ENCODE peak calls at places on chromosome 21, in eight cellular contexts. I is neural progenitor cell, Z is AG04450, P is coronary artery, F is ovary, W is gastrocnemius medialis, R is cardiac muscle cell, T is stomach. C is an unnamed sample.

GRCh38 chr21:17454315-17455027 is 58.4 kb upstream of the CXADR start:
- DNase-seq in Z (peak), P (no peak), R (peak), F (peak), T (no peak), W (peak), I (peak), C (peak)

GRCh38 chr21:29217818-29218252 is 80.9 kb upstream of the BACH1 start:
- DNase-seq in R (no peak), W (no peak), T (no peak), F (no peak), P (no peak), I (no peak), Z (peak), C (no peak)

GRCh38 chr21:29800051-29800450 is 139.7 kb downstream of the GRIK1 start:
- DNase-seq in F (no peak), I (no peak), W (no peak), R (no peak), T (no peak), Z (no peak), P (no peak), C (no peak)

GRCh38 chr21:45818276-45818903 is 163.2 kb upstream of the COL6A1 start:
- DNase-seq in F (no peak), R (no peak), T (no peak), P (no peak), Z (peak), I (no peak), W (no peak), C (no peak)

GRCh38 chr21:36727886-36728285 is 29.0 kb downstream of the SIM2 start:
- DNase-seq in R (no peak), I (peak), T (peak), Z (no peak), W (no peak), P (peak), F (no peak), C (no peak)

GRCh38 chr21:32524010-32524719 is 61.2 kb downstream of the TCP10L start:
- DNase-seq in P (no peak), F (no peak), W (no peak), T (no peak), I (peak), R (no peak), Z (no peak), C (peak)

GRCh38 chr21:29710498-29710897 is 229.3 kb downstream of the GRIK1 start:
- DNase-seq in P (no peak), Z (no peak), W (no peak), R (no peak), F (no peak), I (no peak), T (no peak), C (no peak)

GRCh38 chr21:32368386-32368785 is 24.4 kb downstream of the URB1 start:
- DNase-seq in T (no peak), R (no peak), F (no peak), P (no peak), W (no peak), I (no peak), Z (no peak), C (no peak)

GRCh38 chr21:18147678-18148077 is 97.0 kb upstream of the CHODL start:
- DNase-seq in T (no peak), P (no peak), W (no peak), R (peak), Z (no peak), I (no peak), F (no peak), C (no peak)

GRCh38 chr21:35020902-35021301 is 28.2 kb downstream of the RUNX1 start:
- DNase-seq in T (no peak), Z (no peak), W (no peak), R (no peak), P (peak), I (no peak), F (no peak), C (no peak)

GRCh38 chr21:43025636-43026180 is 49.9 kb downstream of the CBS start:
- DNase-seq in W (no peak), P (no peak), F (no peak), I (peak), R (no peak), Z (peak), T (no peak), C (no peak)

GRCh38 chr21:21971384-21971783 is 973.2 kb downstream of the NCAM2 start:
- DNase-seq in W (no peak), P (no peak), R (no peak), T (no peak), I (no peak), Z (no peak), F (no peak), C (no peak)

GRCh38 chr21:46393451-46393940 is 65.2 kb upstream of the DIP2A start:
- DNase-seq in T (no peak), P (no peak), W (no peak), R (no peak), F (peak), I (no peak), Z (no peak), C (peak)

GRCh38 chr21:46318464-46318845 is 5.2 kb downstream of the C21orf58 start:
- DNase-seq in I (no peak), T (no peak), Z (no peak), P (no peak), R (no peak), F (no peak), W (no peak), C (no peak)

GRCh38 chr21:21612446-21612845 is 614.2 kb downstream of the NCAM2 start:
- DNase-seq in T (no peak), P (no peak), W (no peak), I (peak), Z (peak), F (no peak), R (no peak), C (no peak)

GRCh38 chr21:36548866-36549265 is 68.9 kb upstream of the CLDN14 start:
- DNase-seq in I (no peak), Z (no peak), P (no peak), T (no peak), W (no peak), R (no peak), F (no peak), C (no peak)

GRCh38 chr21:30518876-30519275 is 16.9 kb upstream of the KRTAP19-5 start:
- DNase-seq in W (no peak), Z (no peak), T (no peak), R (no peak), F (no peak), P (no peak), I (no peak), C (no peak)

GRCh38 chr21:35198004-35198403 is 148.9 kb upstream of the RUNX1 start:
- DNase-seq in Z (peak), R (no peak), I (no peak), F (no peak), T (no peak), P (no peak), W (no peak), C (no peak)

GRCh38 chr21:37153193-37153934 is 80.3 kb downstream of the TTC3 start:
- DNase-seq in T (no peak), W (no peak), Z (no peak), P (no peak), F (peak), I (no peak), R (no peak), C (peak)

GRCh38 chr21:39051561-39051949 is 131.7 kb downstream of the PSMG1 start:
- DNase-seq in I (no peak), T (no peak), R (no peak), Z (no peak), P (no peak), F (no peak), W (no peak), C (no peak)

GRCh38 chr21:15243356-15243755 is 178.6 kb upstream of the NRIP1 start:
- DNase-seq in W (no peak), P (no peak), T (no peak), F (no peak), I (no peak), Z (no peak), R (no peak), C (no peak)

GRCh38 chr21:15242906-15243305 is 178.1 kb upstream of the NRIP1 start:
- DNase-seq in F (no peak), R (no peak), I (no peak), W (no peak), P (no peak), Z (no peak), T (no peak), C (no peak)

GRCh38 chr21:15247613-15248012 is 182.8 kb upstream of the NRIP1 start:
- DNase-seq in T (no peak), Z (no peak), W (no peak), F (no peak), I (no peak), R (no peak), P (no peak), C (no peak)

GRCh38 chr21:15240846-15241245 is 176.0 kb upstream of the NRIP1 start:
- DNase-seq in Z (no peak), R (no peak), T (no peak), P (no peak), F (no peak), I (no peak), W (no peak), C (no peak)

DNA sequence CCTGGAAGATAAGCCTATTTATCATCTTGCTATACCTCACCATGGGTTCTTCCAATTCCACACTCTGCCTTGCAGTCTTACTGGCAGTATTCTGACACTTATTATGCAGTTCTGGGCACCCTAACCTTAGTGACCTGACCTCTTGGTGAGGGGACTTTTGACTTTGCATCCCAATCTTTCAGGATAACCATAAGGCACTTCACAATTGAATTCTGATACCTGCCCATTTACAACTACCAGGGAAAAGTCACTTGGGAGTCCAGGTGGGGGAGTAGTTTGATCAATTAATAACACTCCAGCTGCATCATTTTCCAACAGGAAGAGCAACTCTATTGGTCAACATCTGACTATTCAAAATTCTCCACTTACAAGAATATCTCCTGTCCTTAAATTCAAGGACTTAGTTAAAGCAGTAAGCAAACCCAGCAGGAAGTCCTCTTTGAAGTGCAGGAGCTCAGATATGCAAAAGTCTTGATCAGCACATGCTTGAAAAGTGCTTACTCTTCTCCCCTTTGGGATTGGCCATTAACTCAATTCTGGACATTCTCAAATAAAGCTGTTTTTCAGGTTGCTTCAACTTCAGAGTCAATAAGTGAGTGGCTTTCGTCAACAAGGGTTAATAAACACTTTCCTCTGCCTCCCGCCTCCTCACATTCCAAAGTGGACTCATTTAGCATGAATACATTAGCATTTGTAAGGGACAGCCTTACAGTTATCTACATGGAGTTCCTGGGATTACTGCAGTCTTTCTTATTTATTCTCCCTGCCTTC is 177.4 kb upstream of the NRIP1 start:
- DNase-seq in F (no peak), P (no peak), T (no peak), Z (no peak), I (peak), W (no peak), R (no peak), C (no peak)
- TF ChIP-seq CTCF in F (no peak), P (no peak), T (no peak), Z (no peak), I (no peak), W (no peak), R (no peak), C (no peak)

DNA sequence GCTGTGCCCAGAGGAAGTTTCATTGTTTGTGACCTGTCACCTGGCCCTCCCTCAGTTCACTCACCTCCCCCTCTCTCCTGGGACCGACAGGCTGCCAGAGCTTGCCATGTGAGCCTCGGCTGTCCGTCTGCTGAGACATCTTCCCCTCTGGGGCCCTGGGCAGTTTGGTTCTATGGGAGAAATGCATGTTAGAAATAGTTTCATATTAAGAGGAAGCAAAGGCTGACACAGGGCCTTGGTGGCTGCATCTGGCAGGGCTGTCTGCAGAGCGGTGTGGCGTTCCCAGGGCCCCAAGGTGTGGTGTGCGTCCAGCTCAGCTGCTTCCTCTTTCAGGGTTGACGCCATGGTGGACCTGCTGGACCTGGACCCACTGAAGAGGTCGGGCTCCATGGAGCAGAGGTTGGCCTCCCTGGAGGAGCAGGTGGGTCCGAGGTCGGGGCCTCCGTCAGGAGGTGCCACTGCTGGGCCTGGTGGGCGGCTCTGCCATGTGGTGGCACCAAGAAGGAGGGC is 31.9 kb upstream of the LRRC3 start:
- DNase-seq in W (no peak), I (no peak), T (no peak), Z (no peak), R (no peak), F (no peak), P (no peak), C (no peak)
- H3K4me3 ChIP-seq in W (no peak), I (no peak), T (no peak), Z (no peak), R (no peak), F (no peak), P (no peak), C (no peak)

GRCh38 chr21:27424601-27425000 is 457.7 kb upstream of the ADAMTS5 start:
- DNase-seq in Z (no peak), I (no peak), W (no peak), T (no peak), P (no peak), F (no peak), R (no peak), C (no peak)

GRCh38 chr21:27423906-27424595 is 457.2 kb upstream of the ADAMTS5 start:
- DNase-seq in T (no peak), Z (peak), W (no peak), I (no peak), R (no peak), P (no peak), F (no peak), C (no peak)

GRCh38 chr21:27421654-27422053 is 454.8 kb upstream of the ADAMTS5 start:
- DNase-seq in Z (no peak), T (no peak), W (no peak), R (no peak), I (no peak), F (no peak), P (no peak), C (no peak)

GRCh38 chr21:27422435-27422834 is 455.5 kb upstream of the ADAMTS5 start:
- DNase-seq in P (no peak), Z (no peak), I (no peak), F (no peak), T (no peak), R (no peak), W (no peak), C (no peak)

DNA sequence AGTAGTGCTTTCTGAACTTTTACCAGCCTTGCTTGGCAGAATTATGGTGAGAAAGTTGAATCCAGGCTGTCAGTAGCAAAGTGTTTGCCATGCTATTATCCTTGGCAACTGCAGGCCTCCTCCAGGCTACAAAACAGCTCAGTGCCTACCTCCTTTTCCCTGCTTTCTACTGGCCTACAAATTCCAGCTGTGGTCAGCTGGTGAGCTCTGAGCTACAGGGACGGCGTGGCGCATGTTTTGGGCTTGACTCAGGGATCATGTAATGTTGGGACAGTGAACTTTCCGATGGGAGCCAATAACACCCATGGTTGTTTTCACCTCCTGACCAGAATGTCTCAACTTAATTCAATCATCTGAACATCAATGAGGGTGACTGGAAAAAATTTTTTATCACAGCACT is 456.2 kb upstream of the ADAMTS5 start:
- DNase-seq in W (peak), T (peak), P (peak), R (no peak), Z (peak), I (no peak), F (peak), C (peak)
- H3K27ac ChIP-seq in W (peak), T (no peak), P (peak), R (no peak), Z (peak), I (no peak), F (no peak), C (peak)

GRCh38 chr21:41611966-41612606 is 104.1 kb upstream of the TMPRSS2 start:
- DNase-seq in R (no peak), T (peak), F (no peak), W (no peak), I (peak), P (no peak), Z (no peak), C (no peak)
- TF ChIP-seq CTCF in R (peak), T (peak), F (no peak), W (no peak), I (no peak), P (no peak), Z (peak), C (no peak)